ENCODE peak calls at places on chromosome 20, in six cellular contexts. I is foreskin keratinocyte, E is WERI-Rb-1, K is small intestine, A is tibial nerve, G is mammary epithelial cell. O is an unnamed sample.
A peak's percentile ranks its signal among the peaks of the same experiment; 100 is the strongest.

GRCh38 chr20:62472343-62473199 is 3.2 kb downstream of the GATA5 start:
- DNase-seq in G (no peak), I (no peak), A (no peak), E (no peak), K (peak; percentile 92), O (no peak)

GRCh38 chr20:62494537-62494936 is 18.7 kb upstream of the GATA5 start:
- DNase-seq in G (no peak), I (no peak), K (no peak), A (no peak), E (no peak), O (no peak)

GRCh38 chr20:20832715-20833114 is 120.3 kb upstream of the RALGAPA2 start:
- DNase-seq in E (no peak), G (no peak), A (no peak), I (no peak), K (no peak), O (no peak)

GRCh38 chr20:19079536-19080299 is 132.7 kb upstream of the SLC24A3 start:
- DNase-seq in A (no peak), E (no peak), K (no peak), G (peak; percentile 46), I (no peak), O (no peak)

GRCh38 chr20:49510562-49511117 is 28.2 kb upstream of the KCNB1 start:
- DNase-seq in E (no peak), I (no peak), A (peak; percentile 88), G (no peak), K (no peak), O (peak; percentile 45)

GRCh38 chr20:63706852-63707557 is 771 bp downstream of the ARFRP1 start:
- DNase-seq in K (peak; percentile 47), E (peak; percentile 80), A (no peak), I (no peak), G (peak; percentile 59), O (peak; percentile 50)

GRCh38 chr20:24144371-24144770 is 155.8 kb upstream of the GGTLC1 start:
- DNase-seq in G (no peak), A (no peak), K (no peak), E (no peak), I (no peak), O (no peak)

GRCh38 chr20:4549711-4550259 is 171.9 kb upstream of the PRND start:
- DNase-seq in I (no peak), E (no peak), G (no peak), K (no peak), A (no peak), O (no peak)

GRCh38 chr20:47244451-47244850 is 112.0 kb downstream of the ZMYND8 start:
- DNase-seq in I (no peak), K (no peak), A (no peak), G (peak; percentile 46), E (peak; percentile 51), O (no peak)

GRCh38 chr20:53174454-53174853 is 202.3 kb downstream of the TSHZ2 start:
- DNase-seq in I (no peak), K (no peak), G (no peak), E (no peak), A (no peak), O (no peak)

GRCh38 chr20:53168491-53168890 is 196.3 kb downstream of the TSHZ2 start:
- DNase-seq in K (no peak), G (no peak), E (no peak), I (no peak), A (no peak), O (no peak)

GRCh38 chr20:53175135-53175780 is 203.1 kb downstream of the TSHZ2 start:
- DNase-seq in A (no peak), K (no peak), E (no peak), G (no peak), I (no peak), O (no peak)

GRCh38 chr20:53176133-53176532 is 204.0 kb downstream of the TSHZ2 start:
- DNase-seq in E (no peak), A (no peak), K (no peak), G (no peak), I (no peak), O (no peak)

GRCh38 chr20:53171065-53171464 is 198.9 kb downstream of the TSHZ2 start:
- DNase-seq in I (no peak), K (no peak), E (no peak), A (no peak), G (no peak), O (no peak)
- H3K27ac ChIP-seq in I (no peak overlapping the region), K (no peak overlapping the region), E (no peak overlapping the region), A (no peak overlapping the region), G (no peak overlapping the region), O (no peak overlapping the region)

DNA sequence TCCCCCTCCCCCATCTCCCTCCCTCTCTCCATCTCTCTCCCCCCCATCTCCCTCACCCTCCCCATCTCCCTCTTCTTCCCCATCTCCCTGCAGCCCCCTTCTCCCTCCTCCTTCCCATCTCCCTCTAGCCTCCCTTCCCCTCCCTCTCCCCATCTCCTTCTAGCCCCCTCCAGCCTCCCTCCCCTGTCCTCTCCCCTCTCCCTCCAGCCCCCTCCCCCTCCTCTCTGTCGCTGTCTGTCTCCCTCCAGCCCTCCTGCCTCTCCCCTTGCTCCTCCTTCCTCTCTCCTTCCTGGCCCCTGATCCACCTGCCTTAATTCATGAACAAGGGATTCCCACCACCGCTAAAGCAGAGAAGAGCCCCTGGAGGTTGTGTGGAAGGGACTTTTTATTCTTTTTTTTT is 26.9 kb upstream of the CHMP4B start:
- DNase-seq in G (no peak), K (no peak), A (no peak), E (no peak), I (no peak), O (no peak)
- H3K27ac ChIP-seq in G (no peak overlapping the region), K (no peak overlapping the region), A (no peak overlapping the region), E (no peak overlapping the region), I (no peak overlapping the region), O (no peak overlapping the region)

GRCh38 chr20:1320016-1320415 is 8.9 kb downstream of the SDCBP2 start:
- DNase-seq in A (no peak), E (no peak), G (no peak), K (no peak), I (no peak), O (no peak)

GRCh38 chr20:1320902-1321653 is 7.9 kb downstream of the SDCBP2 start:
- DNase-seq in K (no peak), G (no peak), A (no peak), I (no peak), E (no peak), O (no peak)

GRCh38 chr20:1323256-1323655 is 5.7 kb downstream of the SDCBP2 start:
- DNase-seq in E (no peak), I (no peak), G (no peak), K (no peak), A (no peak), O (no peak)

GRCh38 chr20:1322511-1323245 is 6.3 kb downstream of the SDCBP2 start:
- DNase-seq in E (no peak), A (no peak), G (peak; percentile 47), K (no peak), I (no peak), O (peak; percentile 87)

GRCh38 chr20:1321654-1321939 is 7.3 kb downstream of the SDCBP2 start:
- DNase-seq in K (no peak), A (no peak), I (no peak), E (no peak), G (no peak), O (no peak)
- H3K27ac ChIP-seq in K (no peak overlapping the region), A (peak overlapping the region; percentile 23), I (no peak overlapping the region), E (no peak overlapping the region), G (no peak overlapping the region), O (no peak overlapping the region)

DNA sequence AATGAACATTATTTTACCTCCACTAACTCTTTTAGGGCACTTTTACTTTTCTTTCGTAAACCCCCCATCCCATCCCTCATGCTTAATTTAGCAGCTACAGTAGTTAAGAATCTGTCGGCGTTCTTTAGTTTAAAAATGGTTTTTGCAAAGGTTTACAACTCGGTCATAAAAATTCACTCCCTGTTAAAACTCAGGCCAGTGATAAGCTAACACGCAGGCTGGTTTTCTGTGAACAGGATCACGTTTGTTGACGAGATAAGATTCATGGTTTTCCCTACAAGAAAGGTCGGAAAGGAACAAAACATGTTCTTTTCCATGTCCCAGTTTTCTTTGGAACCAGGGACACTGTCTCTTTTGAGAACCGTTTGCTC is 101.1 kb downstream of the TOX2 start:
- DNase-seq in K (no peak), A (no peak), G (no peak), E (no peak), I (no peak), O (no peak)
- H3K27ac ChIP-seq in K (no peak overlapping the region), A (no peak overlapping the region), G (no peak overlapping the region), E (no peak overlapping the region), I (no peak overlapping the region), O (no peak overlapping the region)

O was measured in brain microvascular endothelial cell.